ENCODE peak calls at places on chromosomes 2 and 18, in four cellular contexts. N is HCT116, H is HepG2, F is K562. L is an unnamed sample.

GRCh38 chr2:119156105-119156890 is 2.3 kb downstream of the C1QL2 start:
- DNase-seq in F (no peak), H (no peak), N (no peak), L (peak; percentile 33)

GRCh38 chr2:7907041-7907440 is 774.8 kb upstream of the ID2 start:
- DNase-seq in F (no peak), N (no peak), H (no peak), L (no peak)

GRCh38 chr2:167271941-167272340 is 383.7 kb downstream of the XIRP2 start:
- DNase-seq in N (no peak), H (no peak), F (no peak), L (no peak)

GRCh38 chr18:59918320-59918755 is 18.5 kb downstream of the PMAIP1 start:
- DNase-seq in N (peak; percentile 66), F (peak; percentile 39), H (no peak), L (peak; percentile 49)

GRCh38 chr2:128557841-128558241 is 239.2 kb upstream of the HS6ST1 start:
- DNase-seq in F (no peak), N (no peak), H (no peak), L (no peak)

GRCh38 chr2:44655401-44655864 is 286.1 kb upstream of the SIX3 start:
- DNase-seq in H (no peak), F (no peak), N (no peak), L (peak; percentile 32)

GRCh38 chr2:62814132-62814531 is 108.6 kb downstream of the EHBP1 start:
- DNase-seq in N (no peak), F (no peak), H (no peak), L (no peak)

GRCh38 chr2:175131252-175131651 is 36.8 kb downstream of the ATF2 start:
- DNase-seq in F (no peak), N (no peak), H (no peak), L (no peak)

GRCh38 chr2:187453078-187453641 is 5.1 kb upstream of the CALCRL start:
- DNase-seq in F (no peak), H (no peak), N (peak; percentile 29), L (peak; percentile 6)

GRCh38 chr2:168614291-168615018 is 158.4 kb downstream of the CERS6 start:
- DNase-seq in N (no peak), H (no peak), F (no peak), L (no peak)
- TF ChIP-seq ZBTB33 in N (no peak), H (no peak), F (no peak), L (no peak)

GRCh38 chr2:96859338-96859649 is 1.5 kb upstream of the ANKRD39 start:
- DNase-seq in N (no peak), H (no peak), F (peak; percentile 32), L (no peak)
- H3K4me3 ChIP-seq in N (no peak overlapping the region), H (no peak overlapping the region), F (no peak overlapping the region), L (no peak overlapping the region)

GRCh38 chr2:178006710-178007109 is 65.9 kb downstream of the PDE11A start:
- DNase-seq in F (no peak), H (no peak), N (no peak), L (no peak)

GRCh38 chr2:178005756-178006155 is 66.8 kb downstream of the PDE11A start:
- DNase-seq in N (no peak), H (no peak), F (no peak), L (no peak)

GRCh38 chr2:178012639-178013038 is 59.9 kb downstream of the PDE11A start:
- DNase-seq in N (no peak), H (no peak), F (no peak), L (no peak)

GRCh38 chr2:178009813-178010212 is 62.8 kb downstream of the PDE11A start:
- DNase-seq in H (no peak), N (no peak), F (no peak), L (no peak)

GRCh38 chr2:178008636-178009289 is 63.8 kb downstream of the PDE11A start:
- DNase-seq in F (no peak), N (no peak), H (no peak), L (peak; percentile 65)
- TF ChIP-seq ZBTB33 in F (no peak), N (no peak), H (no peak), L (no peak)

GRCh38 chr2:178220814-178221213 is 26.5 kb downstream of the OSBPL6 start:
- DNase-seq in F (no peak), N (no peak), H (no peak), L (no peak)

GRCh38 chr2:178223806-178224205 is 29.5 kb downstream of the OSBPL6 start:
- DNase-seq in F (no peak), N (no peak), H (no peak), L (no peak)

GRCh38 chr2:178225011-178225817 is 30.9 kb downstream of the OSBPL6 start:
- DNase-seq in N (no peak), F (no peak), H (no peak), L (no peak)

GRCh38 chr2:178221556-178221955 is 27.2 kb downstream of the OSBPL6 start:
- DNase-seq in F (no peak), H (no peak), N (no peak), L (no peak)

DNA sequence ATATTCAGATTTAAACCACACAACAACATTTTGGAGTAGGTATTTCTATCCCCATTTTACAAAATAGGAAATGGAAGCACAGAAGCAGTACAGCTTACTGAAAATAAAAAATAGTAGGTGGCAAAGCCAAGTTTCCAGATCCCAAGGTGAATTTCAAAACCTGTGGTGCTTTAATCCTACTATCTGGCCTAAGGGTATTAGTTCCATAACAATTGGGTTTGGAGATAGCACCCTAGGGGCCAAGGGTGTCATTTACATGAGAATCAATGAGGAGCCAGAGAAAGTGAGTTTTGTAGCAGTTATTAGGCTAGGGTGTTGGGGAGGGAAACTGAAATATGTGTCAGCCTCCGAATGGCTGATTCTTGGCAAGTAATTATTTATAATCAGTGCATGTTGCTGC is 24.9 kb downstream of the OSBPL6 start:
- DNase-seq in H (no peak), F (no peak), N (no peak), L (no peak)
- H3K4me3 ChIP-seq in H (no peak overlapping the region), F (no peak overlapping the region), N (no peak overlapping the region), L (no peak overlapping the region)

GRCh38 chr2:2743164-2743571 is 412.1 kb upstream of the MYT1L start:
- DNase-seq in N (no peak), H (no peak), F (no peak), L (no peak)
- TF ChIP-seq ZBTB33 in N (no peak), H (no peak), F (no peak), L (no peak)

DNA sequence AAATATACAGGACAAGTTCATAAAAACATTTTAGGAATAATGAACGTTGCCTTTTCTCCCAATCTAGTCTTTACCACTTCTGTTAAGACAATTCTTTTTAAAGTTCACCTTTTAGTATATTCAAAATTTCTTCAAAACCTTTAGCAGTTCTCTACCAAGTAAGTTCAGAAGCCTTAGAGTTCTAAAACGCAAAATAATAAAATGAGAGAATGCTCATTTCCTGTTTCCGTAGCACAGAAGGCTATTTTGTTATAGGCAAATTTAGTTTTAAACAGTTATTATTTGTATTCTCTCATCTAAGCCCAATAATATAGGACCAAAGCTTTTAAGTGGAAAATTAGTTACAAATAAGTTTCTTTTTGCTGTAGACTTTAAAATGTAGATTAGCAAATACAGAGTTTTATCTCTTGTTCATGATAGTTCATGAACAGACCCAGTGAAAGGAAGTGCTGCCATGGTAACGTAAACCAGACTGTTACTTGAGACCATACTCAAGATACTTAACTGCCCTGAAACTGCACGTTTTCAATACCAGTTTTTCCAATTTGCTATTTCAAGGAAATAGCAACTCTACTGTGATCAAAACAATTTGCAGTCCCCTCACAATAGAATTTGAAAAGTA is 173.1 kb upstream of the STON1 start:
- DNase-seq in H (no peak), F (no peak), N (no peak), L (peak; percentile 31)
- H3K4me3 ChIP-seq in H (no peak overlapping the region), F (no peak overlapping the region), N (no peak overlapping the region), L (no peak overlapping the region)

GRCh38 chr18:13218376-13219011 is at the start of gene LDLRAD4:
- DNase-seq in F (no peak), H (no peak), N (no peak), L (peak; percentile 77)
- TF ChIP-seq ZBTB33 in F (no peak), H (no peak), N (no peak), L (no peak)